ENCODE peak calls at places on chromosomes 12 and 14, in five cellular contexts. T is fibroblast of mammary gland, F is PC-9, H is mammary epithelial cell, I is A549. J is an unnamed sample.

GRCh38 chr14:52992236-52992635 is 41.4 kb upstream of the FERMT2 start:
- DNase-seq in H (no peak), F (no peak), I (no peak), T (no peak), J (no peak)

GRCh38 chr12:8078400-8078799 is 3.7 kb upstream of the NECAP1 start:
- DNase-seq in T (peak), F (peak), I (no peak), H (peak), J (peak)

GRCh38 chr12:26978801-26979200 is 35.4 kb downstream of the TM7SF3 start:
- DNase-seq in F (no peak), I (no peak), T (no peak), H (no peak), J (no peak)

GRCh38 chr14:28661171-28661772 is 105.3 kb upstream of the FOXG1 start:
- DNase-seq in H (peak), T (peak), F (peak), I (no peak), J (peak)

GRCh38 chr12:50132505-50133135 is 20.6 kb downstream of the COX14 start:
- DNase-seq in H (peak), F (no peak), I (no peak), T (peak), J (peak)

GRCh38 chr14:77045570-77045890 is 17.0 kb upstream of the IRF2BPL start:
- DNase-seq in F (peak), H (no peak), T (no peak), I (no peak), J (no peak)

GRCh38 chr12:122830517-122831214 is 4.6 kb upstream of the HIP1R start:
- DNase-seq in T (peak), I (peak), H (peak), F (peak), J (peak)

GRCh38 chr12:111664961-111665865 is 20.5 kb downstream of the BRAP start:
- DNase-seq in T (no peak), F (no peak), H (no peak), I (no peak), J (peak)

GRCh38 chr12:57063991-57064725 is 14.2 kb upstream of the MYO1A start:
- DNase-seq in T (no peak), F (no peak), H (peak), I (no peak), J (no peak)

GRCh38 chr14:101579372-101580080 is 18.2 kb downstream of the DIO3 start:
- DNase-seq in F (no peak), H (no peak), I (no peak), T (no peak), J (no peak)

GRCh38 chr12:105164068-105164467 is 56.5 kb downstream of the WASHC4 start:
- DNase-seq in I (no peak), F (no peak), T (no peak), H (peak), J (no peak)

GRCh38 chr14:52575858-52576257 is 23.2 kb downstream of the GPR137C start:
- DNase-seq in H (no peak), I (no peak), T (no peak), F (no peak), J (no peak)

GRCh38 chr14:80446356-80446755 is 235.1 kb upstream of the DIO2 start:
- DNase-seq in H (peak), T (peak), I (no peak), F (no peak), J (no peak)

GRCh38 chr12:27779837-27780611 is at the start of the genes KLHL42 and MANSC4:
- DNase-seq in I (peak), T (peak), H (peak), F (peak), J (peak)

GRCh38 chr12:87802721-87803011 is 226.5 kb downstream of the C12orf50 start:
- DNase-seq in F (no peak), I (no peak), H (no peak), T (no peak), J (no peak)

GRCh38 chr14:75539562-75540478 is 17.6 kb downstream of the BATF start:
- DNase-seq in T (no peak), I (no peak), H (no peak), F (no peak), J (no peak)

GRCh38 chr12:48903363-48903981 is 21.8 kb downstream of the FKBP11 start:
- DNase-seq in F (no peak), I (no peak), H (no peak), T (peak), J (no peak)

GRCh38 chr12:49893753-49894752 is 9.6 kb downstream of the FAIM2 start:
- DNase-seq in F (peak), H (peak), T (peak), I (peak), J (peak)

GRCh38 chr12:98741615-98742265 is 96.7 kb downstream of the APAF1 start:
- DNase-seq in T (no peak), I (no peak), F (no peak), H (no peak), J (no peak)

GRCh38 chr12:115504241-115504941 is 773.1 kb downstream of the MED13L start:
- DNase-seq in T (no peak), F (no peak), H (no peak), I (no peak), J (no peak)

GRCh38 chr12:108967869-108968540 is 52.9 kb downstream of the SVOP start:
- DNase-seq in F (no peak), I (peak), H (peak), T (peak), J (peak)

GRCh38 chr14:21846227-21846885 is 172.7 kb upstream of the OR4E1 start:
- DNase-seq in H (peak), T (peak), F (no peak), I (no peak), J (peak)

GRCh38 chr14:75568791-75569190 is 9.6 kb upstream of the FLVCR2 start:
- DNase-seq in T (no peak), I (no peak), F (peak), H (no peak), J (no peak)

GRCh38 chr12:52650520-52651081 is 1.4 kb downstream of the KRT2 start:
- DNase-seq in F (no peak), H (no peak), T (peak), I (no peak), J (no peak)

GRCh38 chr12:44227601-44228000 is 391.7 kb downstream of the TMEM117 start:
- DNase-seq in H (no peak), I (no peak), T (peak), F (no peak), J (peak)

GRCh38 chr12:49478949-49479664 is 59.7 kb upstream of the KCNH3 start:
- DNase-seq in T (no peak), F (no peak), I (no peak), H (no peak), J (peak)

GRCh38 chr12:91763654-91764439 is 381.8 kb downstream of the BTG1 start:
- DNase-seq in F (no peak), H (no peak), I (no peak), T (no peak), J (no peak)

GRCh38 chr12:20599757-20600156 is 95.4 kb upstream of the SLCO1C1 start:
- DNase-seq in I (no peak), H (no peak), T (no peak), F (no peak), J (no peak)

GRCh38 chr12:2999265-2999841 is 40.2 kb downstream of the TEAD4 start:
- DNase-seq in T (no peak), H (no peak), I (no peak), F (no peak), J (no peak)
- H3K4me3 ChIP-seq in T (no peak), H (no peak), I (no peak), F (no peak), J (no peak)

DNA sequence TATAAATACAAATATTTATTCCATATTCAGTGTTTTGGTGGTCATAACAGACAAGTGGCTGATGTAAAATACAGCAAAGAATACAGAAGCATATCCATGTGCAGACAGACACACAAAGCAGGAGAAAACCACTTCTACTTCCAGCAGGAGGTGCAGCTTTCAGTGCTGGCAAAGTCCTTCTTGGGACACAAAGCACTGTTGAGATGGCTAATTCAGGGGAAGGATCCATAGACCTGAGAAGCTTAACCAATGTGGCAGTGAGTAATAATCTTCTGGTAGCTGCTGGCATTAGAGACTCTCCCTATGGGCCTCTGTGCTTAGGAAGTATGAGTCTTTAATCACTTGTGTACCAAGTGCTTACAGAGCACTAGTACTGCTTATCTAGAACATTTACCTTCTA is 26.8 kb downstream of the AMN1 start:
- DNase-seq in I (no peak), F (no peak), T (peak), H (peak), J (peak)
- TF ChIP-seq CTCF in I (peak), F (no peak), T (peak), H (no peak), J (peak)

DNA sequence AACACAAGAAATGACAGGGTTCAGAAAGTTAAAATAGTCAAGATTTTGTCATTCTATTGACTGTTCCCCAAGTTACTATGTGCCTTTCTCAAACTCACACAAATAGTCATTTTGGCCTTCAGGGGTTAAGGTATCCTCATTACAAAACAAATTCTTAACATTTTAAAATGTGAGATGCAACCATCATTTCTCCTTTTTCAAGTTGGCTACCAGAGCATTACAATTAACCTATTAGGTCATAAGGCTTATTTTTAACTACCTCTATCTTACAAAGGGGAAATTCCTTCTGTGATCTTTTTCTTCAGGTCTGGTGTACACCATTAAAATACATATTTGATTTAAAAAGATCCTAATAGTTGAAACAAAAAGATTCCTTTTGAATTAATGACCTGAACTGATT is 61.2 kb downstream of the SLC38A1 start:
- DNase-seq in H (no peak), I (no peak), F (no peak), T (no peak), J (no peak)
- H3K4me3 ChIP-seq in H (no peak), I (no peak), F (no peak), T (no peak), J (no peak)

DNA sequence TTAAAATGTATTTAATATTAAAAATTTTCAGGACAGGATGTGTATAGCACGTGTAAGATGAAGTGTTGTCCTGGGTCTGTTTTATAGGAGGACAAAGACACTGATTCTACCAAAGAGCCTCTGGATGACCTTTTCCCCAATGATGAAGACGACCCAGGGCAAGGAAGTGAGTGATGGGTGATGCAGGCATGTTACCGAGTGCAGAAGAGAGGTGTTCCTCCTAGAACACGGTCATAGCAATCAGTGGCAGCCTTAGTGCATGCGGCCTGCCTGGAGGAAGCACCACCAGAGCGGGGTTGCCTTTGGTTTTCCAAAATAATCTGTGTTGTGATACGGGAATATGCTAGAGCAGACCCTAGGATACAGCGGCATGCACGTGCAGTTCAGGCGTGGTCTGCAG is 33.0 kb downstream of the KLC1 start:
- DNase-seq in H (no peak), T (no peak), F (no peak), I (no peak), J (no peak)
- TF ChIP-seq CTCF in H (no peak), T (no peak), F (no peak), I (no peak), J (no peak)

J was measured in epithelial cell of esophagus.